ENCODE peak calls at places on chromosomes 4 and X, in four cellular contexts. I, Z, T and B are unnamed samples.

GRCh38 chr4:125368161-125368560 is 53.4 kb downstream of the FAT4 start:
- DNase-seq in T (no peak), I (no peak), Z (no peak), B (no peak)

GRCh38 chr4:64718091-64718490 is 308.8 kb upstream of the TECRL start:
- DNase-seq in Z (no peak), I (no peak), T (no peak), B (no peak)

GRCh38 chr4:128565565-128566186 is 243.8 kb upstream of the JADE1 start:
- DNase-seq in T (no peak), I (no peak), Z (no peak), B (peak; percentile 51)

GRCh38 chr4:168667397-168667796 is 170.5 kb downstream of the PALLD start:
- DNase-seq in I (no peak), Z (no peak), T (no peak), B (no peak)

GRCh38 chrX:35786271-35786670 is 11.9 kb upstream of the MAGEB16 start:
- DNase-seq in Z (no peak), I (no peak), T (no peak), B (no peak)

GRCh38 chrX:71103110-71103983 is 3.2 kb downstream of the CXorf65 start:
- DNase-seq in Z (no peak), I (peak; percentile 83), T (no peak), B (no peak)

GRCh38 chr4:57013529-57014120 is 34.9 kb downstream of the POLR2B start:
- DNase-seq in I (no peak), T (no peak), Z (no peak), B (no peak)

GRCh38 chr4:66575024-66575696 is 904.9 kb upstream of the EPHA5 start:
- DNase-seq in I (no peak), T (no peak), Z (peak; percentile 66), B (peak; percentile 59)

GRCh38 chr4:188106454-188106853 is 2.9 kb downstream of the TRIML2 start:
- DNase-seq in Z (no peak), T (no peak), I (no peak), B (no peak)

GRCh38 chr4:147011386-147011785 is 65.7 kb upstream of the TTC29 start:
- DNase-seq in Z (no peak), I (no peak), T (no peak), B (no peak)

GRCh38 chr4:185115827-185116232 is 27.2 kb upstream of the SLC25A4 start:
- DNase-seq in I (peak; percentile 91), Z (no peak), T (no peak), B (peak; percentile 79)

GRCh38 chr4:150950657-150951056 is 64.4 kb downstream of the LRBA start:
- DNase-seq in T (no peak), Z (no peak), I (no peak), B (peak; percentile 21)

GRCh38 chr4:55297346-55297745 is 48.7 kb upstream of the SRD5A3 start:
- DNase-seq in T (no peak), I (peak; percentile 33), Z (no peak), B (peak; percentile 20)

GRCh38 chr4:169342906-169343560 is 72.3 kb upstream of the SH3RF1 start:
- DNase-seq in I (no peak), T (no peak), Z (no peak), B (no peak)

GRCh38 chr4:101198741-101199339 is 148.5 kb downstream of the PPP3CA start:
- DNase-seq in I (no peak), Z (no peak), T (no peak), B (peak; percentile 20)

GRCh38 chrX:132433001-132433400 is 55.8 kb downstream of the MBNL3 start:
- DNase-seq in T (no peak), I (no peak), Z (no peak), B (peak; percentile 68)

GRCh38 chrX:10597871-10598270 is 22.5 kb downstream of the MID1 start:
- DNase-seq in T (no peak), Z (no peak), I (no peak), B (peak; percentile 28)

DNA sequence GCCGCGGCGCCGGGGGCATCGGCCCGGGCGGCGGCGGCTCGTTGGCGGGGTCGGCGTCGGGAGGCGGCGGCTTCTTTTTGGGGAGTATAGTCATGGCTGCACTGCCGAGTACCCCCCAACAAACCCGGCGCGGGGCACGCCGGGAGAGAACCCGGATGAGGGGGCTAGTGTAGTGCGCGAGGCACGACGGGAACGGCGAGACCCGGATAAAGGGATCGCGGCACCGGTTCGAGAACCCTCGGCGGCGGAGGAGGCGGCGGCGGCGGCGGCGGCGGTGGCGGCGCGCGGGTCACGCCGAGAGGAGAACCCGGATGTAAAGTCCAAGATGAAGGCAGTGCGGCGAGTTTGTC is at the start of gene OTUD5:
- DNase-seq in Z (peak; percentile 64), I (peak; percentile 66), T (no peak), B (peak; percentile 39)
- TF ChIP-seq CHD4 in Z (no peak), I (no peak), T (no peak), B (no peak)

GRCh38 chr4:984336-985054 is 2.3 kb upstream of the IDUA start:
- DNase-seq in I (no peak), T (no peak), Z (no peak), B (no peak)

GRCh38 chr4:986428-986948 is 356 bp upstream of the IDUA start:
- DNase-seq in I (no peak), Z (no peak), T (no peak), B (no peak)

GRCh38 chr4:986949-987688 is at the start of gene IDUA:
- DNase-seq in T (no peak), Z (peak; percentile 58), I (peak; percentile 88), B (peak; percentile 74)

GRCh38 chr4:982814-983213 is 4.0 kb upstream of the IDUA start:
- DNase-seq in I (no peak), T (no peak), Z (no peak), B (no peak)

DNA sequence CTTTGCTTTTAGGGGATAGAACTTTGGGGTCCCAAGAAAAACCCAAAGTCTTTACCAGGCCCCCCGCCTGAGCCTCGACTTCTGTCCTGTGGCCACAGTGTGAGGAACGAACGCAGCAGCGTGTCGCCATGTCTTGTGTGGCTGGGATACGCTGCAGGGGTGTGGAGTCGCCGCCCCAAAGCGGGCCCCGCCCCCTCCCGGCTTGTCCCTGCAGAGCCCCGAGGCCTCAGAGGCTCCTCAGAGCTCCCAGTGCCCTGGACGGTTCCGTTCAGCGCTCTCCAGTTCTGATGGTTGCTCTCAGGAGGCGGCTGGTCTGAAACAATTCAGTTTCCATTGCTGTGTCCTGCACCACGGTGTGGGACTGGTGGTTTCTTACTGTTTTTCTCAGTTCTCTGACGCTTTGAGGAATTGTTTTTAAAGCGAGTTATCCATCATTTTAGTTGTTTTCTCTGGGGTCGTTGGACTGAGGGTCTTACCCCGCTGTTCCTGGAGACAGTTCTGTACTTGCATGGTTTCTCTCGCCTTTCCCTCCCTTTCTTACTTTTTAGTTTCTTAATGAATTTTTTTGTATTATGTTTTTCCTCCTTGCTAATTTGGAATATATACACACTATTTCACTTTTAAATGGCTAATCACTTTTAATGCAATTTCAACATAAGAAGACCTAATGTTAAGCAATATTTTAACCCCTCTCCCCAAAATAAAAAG is 1.6 kb upstream of the IDUA start:
- DNase-seq in I (peak; percentile 78), Z (peak; percentile 46), T (no peak), B (peak; percentile 65)
- TF ChIP-seq CHD4 in I (no peak), Z (no peak), T (no peak), B (no peak)

GRCh38 chr4:94459462-94460161 is 7.9 kb downstream of the PDLIM5 start:
- DNase-seq in Z (no peak), I (no peak), T (no peak), B (peak; percentile 55)
- TF ChIP-seq CHD4 in Z (no peak), I (no peak), T (no peak), B (no peak)

DNA sequence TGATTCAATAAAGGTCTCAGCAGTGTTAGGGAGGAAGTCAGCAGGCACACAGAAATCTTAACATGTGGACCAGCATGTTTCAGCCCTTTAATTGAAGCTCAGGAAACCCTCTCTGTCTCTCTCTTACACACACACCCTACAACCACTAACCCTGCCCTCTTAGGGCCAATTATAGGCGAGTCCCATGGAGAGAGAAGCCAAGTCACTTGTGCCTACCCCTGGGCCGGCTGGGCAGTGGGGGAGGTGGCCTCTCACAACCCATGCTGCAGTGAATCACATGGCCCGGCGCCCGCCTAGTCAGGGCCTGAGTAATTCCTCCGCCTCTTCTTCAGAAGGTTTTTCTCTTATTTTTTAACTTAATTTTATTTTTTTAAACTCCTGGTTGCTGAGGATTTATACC is 3.7 kb downstream of the FGD1 start:
- DNase-seq in Z (no peak), I (no peak), T (no peak), B (no peak)
- TF ChIP-seq CHD4 in Z (no peak), I (no peak), T (no peak), B (no peak)

GRCh38 chrX:17932781-17933180 is 71.7 kb upstream of the RAI2 start:
- DNase-seq in Z (no peak), T (no peak), I (no peak), B (no peak)
- TF ChIP-seq CHD4 in Z (no peak), T (no peak), I (no peak), B (no peak)

GRCh38 chrX:150058728-150059127 is 120.4 kb upstream of the EOLA2 start:
- DNase-seq in T (no peak), Z (no peak), I (no peak), B (no peak)

GRCh38 chrX:150063673-150064072 is 125.4 kb upstream of the EOLA2 start:
- DNase-seq in Z (no peak), I (no peak), T (no peak), B (no peak)

GRCh38 chrX:150062292-150063137 is 124.2 kb upstream of the EOLA2 start:
- DNase-seq in T (no peak), Z (no peak), I (no peak), B (no peak)

GRCh38 chrX:150060406-150060805 is 122.1 kb upstream of the EOLA2 start:
- DNase-seq in T (no peak), Z (no peak), I (no peak), B (no peak)

DNA sequence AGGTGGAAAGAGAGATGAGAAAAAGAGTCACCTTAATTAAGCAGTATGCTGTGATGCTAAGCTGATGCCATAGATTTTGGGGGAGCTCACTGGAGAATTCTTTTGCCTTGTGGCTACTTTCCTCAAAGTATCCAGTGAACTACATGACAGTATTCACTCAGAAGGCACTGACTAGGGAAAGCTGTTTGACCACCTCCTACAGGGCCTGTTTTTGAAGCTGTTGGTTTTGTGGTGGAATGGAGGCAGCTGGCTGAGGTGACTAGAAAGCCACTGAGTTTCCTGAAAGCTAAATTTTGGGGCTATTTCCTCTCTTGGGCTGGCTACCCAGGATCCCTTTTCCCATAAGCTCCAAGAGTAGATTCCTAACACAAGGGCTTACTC is 124.8 kb upstream of the EOLA2 start:
- DNase-seq in T (no peak), I (no peak), Z (no peak), B (no peak)
- TF ChIP-seq CHD4 in T (no peak), I (no peak), Z (no peak), B (no peak)

DNA sequence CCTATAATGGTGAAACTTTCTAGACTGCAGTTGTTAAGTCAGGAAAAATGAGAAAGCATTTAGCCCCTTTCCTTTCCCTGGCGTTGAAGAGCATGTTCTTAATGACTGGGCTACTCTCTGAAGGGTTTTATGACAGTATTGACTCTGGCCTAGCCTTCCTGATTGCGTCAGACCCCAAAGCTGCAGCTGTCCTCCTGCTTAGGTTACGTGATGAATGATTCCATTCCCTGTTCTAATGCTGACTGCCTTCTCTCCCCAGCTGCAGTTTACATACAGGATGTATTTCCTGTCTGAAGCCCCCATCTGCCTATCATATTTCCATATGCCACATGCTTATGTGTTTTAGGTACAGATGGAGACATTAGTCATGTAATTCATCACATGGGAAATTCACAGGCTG is 105.8 kb upstream of the EGFL6 start:
- DNase-seq in Z (no peak), I (no peak), T (no peak), B (no peak)
- TF ChIP-seq CHD4 in Z (no peak), I (no peak), T (no peak), B (no peak)